ENCODE peak calls at places on chromosomes 13 and 19, in ten cellular contexts. Z is left ventricle myocardium inferior; M is naive thymus-derived CD4-positive, alpha-beta T cell; R is GM23338; E is A673; V is aorta; K is heart right ventricle; I is Peyer's patch; T is ovary; S is ascending aorta. W is an unnamed sample.

GRCh38 chr19:6481541-6482342 is at the start of gene DENND1C:
- DNase-seq in E (no peak), I (peak; percentile 85), T (no peak), R (peak; percentile 74), M (peak; percentile 67), V (peak; percentile 73), K (no peak), Z (no peak), S (no peak), W (peak; percentile 45)

GRCh38 chr19:4301590-4302237 is 475 bp downstream of the TMIGD2 start:
- DNase-seq in E (no peak), K (no peak), R (no peak), Z (no peak), V (no peak), T (no peak), S (no peak), M (peak; percentile 35), I (no peak), W (no peak)

GRCh38 chr13:30805603-30806011 is 70.3 kb downstream of the ALOX5AP start:
- DNase-seq in E (no peak), Z (no peak), R (peak; percentile 29), M (no peak), K (no peak), I (no peak), T (no peak), S (no peak), V (no peak), W (peak; percentile 60)

GRCh38 chr13:102650444-102650843 is 44.4 kb downstream of the METTL21C start:
- DNase-seq in I (no peak), T (no peak), Z (no peak), M (no peak), K (no peak), S (no peak), R (no peak), V (no peak), E (no peak), W (no peak)

GRCh38 chr19:39236527-39236926 is 8.3 kb downstream of the IFNL3 start:
- DNase-seq in V (no peak), T (no peak), M (peak; percentile 7), S (no peak), I (peak; percentile 24), K (no peak), E (no peak), R (no peak), Z (no peak), W (no peak)

GRCh38 chr13:32264407-32264806 is 50.8 kb downstream of the ZAR1L start:
- DNase-seq in M (no peak), Z (peak; percentile 79), S (no peak), V (peak; percentile 61), I (no peak), K (peak; percentile 91), T (peak; percentile 31), E (peak; percentile 44), R (no peak), W (peak; percentile 80)

GRCh38 chr19:33712268-33712667 is 84.4 kb upstream of the KCTD15 start:
- DNase-seq in K (no peak), S (no peak), V (no peak), M (no peak), E (no peak), R (no peak), T (no peak), Z (no peak), I (no peak), W (no peak)

GRCh38 chr19:7766535-7766934 is 3.5 kb downstream of the CLEC4M start:
- DNase-seq in V (no peak), K (no peak), M (no peak), T (no peak), R (no peak), Z (no peak), S (no peak), E (no peak), I (no peak), W (no peak)

GRCh38 chr19:18446145-18446810 is 8.3 kb upstream of the ISYNA1 start:
- DNase-seq in S (no peak), V (no peak), R (no peak), K (no peak), T (peak; percentile 40), E (no peak), M (no peak), Z (no peak), I (no peak), W (no peak)

GRCh38 chr19:44737238-44738160 is 11.0 kb upstream of the BCL3 start:
- DNase-seq in Z (no peak), K (no peak), R (no peak), V (no peak), T (peak; percentile 47), E (no peak), M (no peak), S (peak; percentile 60), I (no peak), W (no peak)

GRCh38 chr19:55254625-55254977 is 4.2 kb downstream of the PPP6R1 start:
- DNase-seq in T (no peak), S (no peak), Z (no peak), I (no peak), E (no peak), R (no peak), M (no peak), V (no peak), K (no peak), W (no peak)

GRCh38 chr19:55253842-55254624 is 4.8 kb downstream of the PPP6R1 start:
- DNase-seq in R (peak; percentile 28), Z (no peak), M (peak; percentile 84), E (no peak), T (no peak), V (peak; percentile 47), S (no peak), K (no peak), I (peak; percentile 90), W (peak; percentile 58)

GRCh38 chr19:55253264-55253663 is 5.6 kb downstream of the PPP6R1 start:
- DNase-seq in K (no peak), E (no peak), M (no peak), S (no peak), T (no peak), V (peak; percentile 34), I (no peak), R (no peak), Z (no peak), W (no peak)

GRCh38 chr19:55251296-55252081 is 7.3 kb downstream of the PPP6R1 start:
- DNase-seq in K (no peak), E (no peak), V (peak; percentile 38), R (no peak), T (no peak), M (no peak), Z (no peak), S (no peak), I (peak; percentile 49), W (no peak)

GRCh38 chr19:55252760-55253159 is 6.1 kb downstream of the PPP6R1 start:
- DNase-seq in I (no peak), K (no peak), M (no peak), E (no peak), S (no peak), V (peak; percentile 27), T (no peak), Z (no peak), R (no peak), W (no peak)
- H3K4me3 ChIP-seq in I (no peak overlapping the region), K (no peak overlapping the region), M (peak overlapping the region; percentile 77), E (no peak overlapping the region), S (no peak overlapping the region), V (no peak overlapping the region), T (no peak overlapping the region), Z (no peak overlapping the region), R (no peak overlapping the region), W (no peak overlapping the region)

GRCh38 chr19:1766800-1767352 is 13.6 kb downstream of the ONECUT3 start:
- DNase-seq in M (no peak), V (no peak), I (no peak), Z (no peak), R (no peak), S (no peak), T (no peak), E (no peak), K (no peak), W (no peak)
- H3K27me3 ChIP-seq in M (peaks cover 16% of the 10 kb centered on the region), V (no peaks in the 10 kb centered on the region), I (no peaks in the 10 kb centered on the region), Z (peaks cover 100% of the 10 kb centered on the region), R (peaks cover 98% of the 10 kb centered on the region), S (peaks cover 31% of the 10 kb centered on the region), T (peaks cover 8% of the 10 kb centered on the region), E (peaks cover 76% of the 10 kb centered on the region), K (peaks cover 98% of the 10 kb centered on the region), W (no peaks in the 10 kb centered on the region)

GRCh38 chr19:13884726-13885591 is 8.0 kb downstream of the NANOS3 start:
- DNase-seq in R (no peak), S (no peak), V (no peak), M (no peak), Z (no peak), K (no peak), I (no peak), E (no peak), T (no peak), W (no peak)
- H3K4me1 ChIP-seq in R (peaks cover 19% of the 10 kb centered on the region), S (peaks cover 5% of the 10 kb centered on the region), V (no peaks in the 10 kb centered on the region), M (peaks cover 58% of the 10 kb centered on the region), Z (peaks cover 30% of the 10 kb centered on the region), K (peaks cover 28% of the 10 kb centered on the region), I (peaks cover 26% of the 10 kb centered on the region), E (peaks cover 13% of the 10 kb centered on the region), T (peaks cover 7% of the 10 kb centered on the region), W (peaks cover 2% of the 10 kb centered on the region)

GRCh38 chr19:2058570-2059421 is 7.8 kb upstream of the MKNK2 start:
- DNase-seq in K (no peak), I (no peak), E (no peak), V (no peak), S (no peak), T (peak; percentile 47), Z (no peak), R (no peak), M (no peak), W (no peak)

GRCh38 chr19:2061936-2062729 is 11.1 kb upstream of the MKNK2 start:
- DNase-seq in K (no peak), T (peak; percentile 72), S (no peak), M (no peak), E (no peak), Z (no peak), I (no peak), V (no peak), R (peak; percentile 63), W (peak; percentile 76)

GRCh38 chr19:2061093-2061935 is 10.3 kb upstream of the MKNK2 start:
- DNase-seq in E (peak; percentile 99), R (peak; percentile 100), I (peak; percentile 100), S (peak; percentile 99), Z (peak; percentile 99), T (peak; percentile 100), K (peak; percentile 99), V (peak; percentile 99), M (peak; percentile 100), W (peak; percentile 99)

GRCh38 chr19:2057484-2058469 is 6.7 kb upstream of the MKNK2 start:
- DNase-seq in K (no peak), I (no peak), E (no peak), Z (no peak), V (no peak), S (no peak), M (no peak), T (peak; percentile 73), R (no peak), W (no peak)

DNA sequence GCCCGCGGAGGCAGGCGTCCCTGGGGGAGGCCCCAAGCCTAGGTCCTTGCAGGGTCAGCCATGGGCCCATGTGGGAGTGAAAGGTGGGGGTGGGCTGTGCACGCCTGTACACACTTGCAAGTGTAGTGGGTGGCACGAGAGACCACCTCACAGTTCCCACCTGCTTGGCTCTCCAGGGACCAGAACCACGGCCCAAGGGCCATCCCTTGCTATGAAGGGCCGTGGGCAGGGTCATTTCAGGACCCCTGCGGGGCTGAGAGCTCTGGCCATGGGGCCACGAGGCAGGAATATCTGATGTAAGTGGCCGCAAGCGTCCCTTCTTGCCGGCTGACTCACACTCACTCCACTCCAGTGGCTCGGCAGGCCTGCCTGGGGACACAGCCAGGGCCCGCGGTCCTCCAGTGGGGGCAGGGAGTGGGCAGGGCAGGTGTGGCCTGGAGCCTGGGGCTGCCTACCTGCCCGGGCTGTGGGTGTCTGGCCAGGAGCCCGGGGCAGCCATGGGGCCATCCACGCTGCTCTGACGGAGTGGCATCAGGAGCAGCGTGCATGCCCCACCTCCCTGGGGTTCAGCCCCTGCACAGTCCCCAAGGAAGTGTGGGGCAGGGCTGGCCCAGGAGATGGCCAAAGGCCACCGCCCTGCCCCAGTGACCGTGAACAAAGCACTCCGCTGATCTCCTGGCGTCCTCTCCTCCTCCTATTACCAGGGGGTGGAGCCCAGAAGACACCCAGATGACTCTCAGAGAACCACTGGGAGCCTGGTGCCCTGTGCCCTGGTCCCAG is 8.6 kb upstream of the MKNK2 start:
- DNase-seq in K (no peak), T (peak; percentile 63), S (peak; percentile 88), V (peak; percentile 80), Z (no peak), R (no peak), E (no peak), M (no peak), I (no peak), W (peak; percentile 77)
- H3K4me3 ChIP-seq in K (peak overlapping the region; percentile 82), T (no peak overlapping the region), S (peak overlapping the region; percentile 85), V (no peak overlapping the region), Z (peak overlapping the region; percentile 75), R (peak overlapping the region; percentile 83), E (peak overlapping the region; percentile 66), M (no peak overlapping the region), I (peak overlapping the region; percentile 70), W (no peak overlapping the region)